ENCODE peak calls at places on chromosome 19, in four cellular contexts. Q is WTC11, G is small intestine, P is psoas muscle. B is an unnamed sample.

GRCh38 chr19:3673506-3674439 is 26.5 kb downstream of the PIP5K1C start:
- DNase-seq in Q (no peak), G (no peak), P (no peak), B (no peak)

GRCh38 chr19:15091918-15092753 is 10.1 kb downstream of the OR1I1 start:
- DNase-seq in Q (peak), G (peak), P (no peak), B (peak)

GRCh38 chr19:13043285-13043684 is 48.0 kb downstream of the NFIX start:
- DNase-seq in Q (no peak), G (no peak), P (no peak), B (peak)

GRCh38 chr19:49475995-49476880 is 2.2 kb downstream of the FLT3LG start:
- DNase-seq in Q (peak), G (no peak), P (peak), B (no peak)

GRCh38 chr19:49823472-49823871 is 5.4 kb downstream of the MED25 start:
- DNase-seq in Q (no peak), G (no peak), P (no peak), B (peak)

GRCh38 chr19:43784981-43785808 is 4.4 kb upstream of the KCNN4 start:
- DNase-seq in Q (peak), G (peak), P (peak), B (peak)

GRCh38 chr19:39409886-39410619 is 2.4 kb upstream of the PLEKHG2 start:
- DNase-seq in Q (peak), G (peak), P (peak), B (peak)

GRCh38 chr19:31761281-31761913 is 412.2 kb upstream of the TSHZ3 start:
- DNase-seq in Q (no peak), G (no peak), P (no peak), B (no peak)

GRCh38 chr19:40774916-40775631 is at the start of gene MIA:
- DNase-seq in Q (no peak), G (no peak), P (no peak), B (no peak)

GRCh38 chr19:47901370-47901769 is 15.3 kb upstream of the SULT2A1 start:
- DNase-seq in Q (no peak), G (no peak), P (no peak), B (no peak)

GRCh38 chr19:2127758-2128157 is 23.6 kb downstream of the AP3D1 start:
- DNase-seq in Q (no peak), G (peak), P (no peak), B (no peak)

GRCh38 chr19:35040826-35041547 is 534 bp upstream of the HPN start:
- DNase-seq in Q (peak), G (peak), P (peak), B (no peak)

GRCh38 chr19:47255947-47256687 is at the start of gene CCDC9:
- DNase-seq in Q (peak), G (peak), P (peak), B (peak)

GRCh38 chr19:38944981-38945506 is 14.3 kb downstream of the MRPS12 start:
- DNase-seq in Q (peak), G (no peak), P (no peak), B (peak)